ENCODE peak calls at places on chromosomes 1 and 21, in six cellular contexts. E is GM12892, Z is HepG2, V is K562, R is GM12878, K is H1. A is an unnamed sample.

GRCh38 chr1:15684042-15684461 is at the start of gene PLEKHM2:
- DNase-seq in K (no peak), R (no peak), Z (no peak), V (peak; percentile 88), E (peak; percentile 85), A (peak; percentile 78)

GRCh38 chr21:35294231-35294898 is 245.3 kb upstream of the RUNX1 start:
- DNase-seq in E (no peak), Z (no peak), V (no peak), K (no peak), R (no peak), A (no peak)

GRCh38 chr1:35544976-35545375 is 12.2 kb downstream of the KIAA0319L start:
- DNase-seq in V (peak; percentile 75), Z (peak; percentile 85), R (peak; percentile 50), E (no peak), K (no peak), A (no peak)

GRCh38 chr1:181087400-181087901 is 1.0 kb upstream of the IER5 start:
- DNase-seq in R (no peak), Z (no peak), E (no peak), V (peak; percentile 33), K (no peak), A (no peak)

GRCh38 chr1:94803106-94803505 is 17.1 kb upstream of the SLC44A3 start:
- DNase-seq in K (no peak), E (no peak), R (no peak), V (no peak), Z (no peak), A (no peak)

GRCh38 chr1:234114648-234115307 is 210.3 kb downstream of the SLC35F3 start:
- DNase-seq in Z (peak; percentile 22), V (peak; percentile 43), E (no peak), R (peak; percentile 4), K (no peak), A (peak; percentile 30)

GRCh38 chr1:94283462-94283861 is 46.1 kb upstream of the ARHGAP29 start:
- DNase-seq in Z (no peak), R (no peak), E (no peak), K (no peak), V (no peak), A (no peak)

GRCh38 chr1:9294440-9294773 is 1.7 kb downstream of the SPSB1 start:
- DNase-seq in K (no peak), V (no peak), Z (peak; percentile 34), R (no peak), E (no peak), A (no peak)

GRCh38 chr1:8061673-8062386 is 35.7 kb upstream of the ERRFI1 start:
- DNase-seq in R (no peak), Z (no peak), E (no peak), K (no peak), V (no peak), A (no peak)

GRCh38 chr1:17046043-17046657 is 7.7 kb downstream of the SDHB start:
- DNase-seq in K (no peak), E (no peak), R (no peak), V (no peak), Z (peak; percentile 63), A (no peak)

GRCh38 chr21:35547946-35548774 is 499.1 kb upstream of the RUNX1 start:
- DNase-seq in R (no peak), E (no peak), K (no peak), Z (no peak), V (peak; percentile 64), A (no peak)

DNA sequence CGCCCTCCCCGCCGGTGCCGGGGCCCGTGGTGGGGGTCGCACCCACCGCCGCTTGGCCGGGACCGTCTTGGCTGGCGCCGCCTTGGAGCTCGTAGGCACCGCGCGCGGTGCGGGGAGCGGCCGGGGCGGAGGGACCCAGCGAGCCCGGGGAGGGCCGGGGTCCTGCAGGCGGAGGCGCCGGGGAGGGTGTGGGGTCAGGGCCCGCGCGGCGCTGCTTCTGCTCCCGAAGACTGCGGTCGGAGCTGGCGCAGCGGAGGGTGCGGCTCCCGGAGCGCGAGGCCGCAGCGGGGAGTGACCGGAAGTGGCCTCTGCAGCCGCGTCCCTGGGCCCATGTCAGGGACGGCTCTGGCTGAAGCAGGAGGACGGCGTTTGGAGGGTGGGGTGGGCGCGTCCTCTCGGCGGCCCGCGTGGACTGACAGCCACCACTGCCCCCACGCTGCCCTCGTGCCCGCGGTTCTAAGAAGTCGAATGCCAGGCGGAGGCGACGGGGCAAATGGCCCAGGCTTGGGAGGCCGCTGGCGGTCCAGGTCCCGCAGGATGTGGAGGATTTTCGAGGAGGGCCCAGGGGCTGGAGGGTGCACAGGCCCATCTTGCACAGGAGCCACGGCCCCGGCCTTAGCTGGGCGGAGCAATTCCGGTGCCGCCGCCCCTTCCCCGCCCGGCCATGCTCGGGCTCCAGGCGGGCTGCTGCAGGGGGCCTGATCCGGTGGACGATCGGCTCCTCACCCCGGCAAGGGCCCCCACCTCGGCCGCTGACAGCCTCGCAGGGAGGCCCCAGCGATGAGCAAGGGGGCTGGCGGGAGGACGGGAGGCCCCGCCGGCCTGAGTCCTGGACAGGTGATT is 7.7 kb upstream of the ZNF669 start:
- DNase-seq in E (no peak), K (peak; percentile 68), Z (peak; percentile 31), V (peak; percentile 83), R (no peak), A (no peak)
- TF ChIP-seq POLR2A in E (no peak), K (no peak), Z (peak; percentile 27), V (peak; percentile 68), R (no peak), A (no peak)

DNA sequence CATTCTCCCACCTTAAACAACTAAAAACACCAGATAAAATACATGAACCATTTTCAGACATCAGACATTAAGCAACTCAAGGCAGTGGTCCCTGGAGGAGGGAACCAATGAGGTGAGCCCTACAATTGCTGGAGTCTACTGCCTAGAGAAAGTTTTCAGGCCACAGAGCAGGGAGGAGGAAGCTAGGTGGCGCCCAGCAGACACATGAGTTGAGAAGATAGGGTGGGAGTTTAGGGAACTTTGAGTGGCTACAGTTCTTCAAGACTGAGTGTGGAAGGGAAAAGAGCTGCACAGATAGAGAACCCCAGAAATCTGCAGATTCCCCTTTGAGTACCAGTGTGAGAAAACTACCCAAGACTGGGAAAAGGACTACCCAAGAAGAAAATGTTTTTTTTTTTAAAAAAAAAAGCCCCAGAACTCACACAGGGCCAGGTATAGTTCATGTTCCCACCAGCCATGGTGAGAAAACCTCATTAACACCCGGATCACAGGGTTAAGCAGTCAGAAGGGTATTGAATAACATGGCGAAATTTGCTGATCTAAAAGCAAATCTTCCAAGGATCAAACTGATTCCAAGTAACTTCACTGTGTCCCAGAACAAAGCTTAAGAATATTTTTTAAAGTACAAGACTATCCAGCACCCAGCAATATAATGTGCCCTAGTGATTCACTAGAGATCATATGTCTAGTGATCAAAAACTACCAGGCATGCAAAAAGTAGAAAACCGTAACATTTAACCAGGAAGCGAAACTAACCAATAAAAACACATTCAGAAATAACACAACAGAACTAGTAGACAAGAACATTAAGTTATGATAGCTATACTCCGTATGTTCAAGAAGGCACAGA is 12.0 kb downstream of the ALDH9A1 start:
- DNase-seq in R (peak; percentile 24), E (no peak), Z (no peak), V (peak; percentile 34), K (no peak), A (no peak)
- TF ChIP-seq TAF1 in R (no peak), E (no peak), Z (no peak), V (no peak), K (no peak), A (no peak)

DNA sequence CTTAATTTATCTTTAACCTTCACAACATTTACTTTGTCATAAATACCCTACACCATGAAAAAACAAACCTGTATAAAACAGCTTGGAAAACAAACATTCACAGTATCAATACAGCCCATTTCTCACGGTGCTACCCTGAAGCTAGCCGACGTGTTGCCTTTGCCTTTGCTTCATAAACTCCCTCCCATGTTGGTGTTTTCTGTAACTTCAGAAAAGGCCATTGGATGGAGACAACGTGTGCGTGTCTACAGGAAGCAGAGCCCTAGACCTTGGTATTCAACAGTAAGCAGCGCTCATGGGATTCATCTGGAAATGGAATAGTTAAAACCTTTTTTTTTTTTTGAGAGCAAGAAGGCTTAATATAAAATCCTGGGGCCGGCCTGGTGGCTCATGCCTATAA is 7.2 kb upstream of the PRDM15 start:
- DNase-seq in R (no peak), E (no peak), Z (no peak), K (no peak), V (no peak), A (no peak)
- TF ChIP-seq POLR2A in R (no peak), E (no peak), Z (no peak), K (no peak), V (no peak), A (no peak)

GRCh38 chr1:202015677-202015952 is 5.2 kb downstream of the ELF3 start:
- DNase-seq in E (no peak), R (no peak), K (no peak), Z (no peak), V (no peak), A (no peak)

GRCh38 chr1:202016022-202016624 is 5.7 kb downstream of the ELF3 start:
- DNase-seq in R (no peak), K (no peak), V (no peak), E (no peak), Z (no peak), A (no peak)

GRCh38 chr1:202014060-202014459 is 3.7 kb downstream of the ELF3 start:
- DNase-seq in R (no peak), V (no peak), E (no peak), K (no peak), Z (no peak), A (no peak)

GRCh38 chr1:202013601-202014000 is 3.2 kb downstream of the ELF3 start:
- DNase-seq in V (no peak), Z (no peak), K (no peak), E (no peak), R (no peak), A (no peak)

DNA sequence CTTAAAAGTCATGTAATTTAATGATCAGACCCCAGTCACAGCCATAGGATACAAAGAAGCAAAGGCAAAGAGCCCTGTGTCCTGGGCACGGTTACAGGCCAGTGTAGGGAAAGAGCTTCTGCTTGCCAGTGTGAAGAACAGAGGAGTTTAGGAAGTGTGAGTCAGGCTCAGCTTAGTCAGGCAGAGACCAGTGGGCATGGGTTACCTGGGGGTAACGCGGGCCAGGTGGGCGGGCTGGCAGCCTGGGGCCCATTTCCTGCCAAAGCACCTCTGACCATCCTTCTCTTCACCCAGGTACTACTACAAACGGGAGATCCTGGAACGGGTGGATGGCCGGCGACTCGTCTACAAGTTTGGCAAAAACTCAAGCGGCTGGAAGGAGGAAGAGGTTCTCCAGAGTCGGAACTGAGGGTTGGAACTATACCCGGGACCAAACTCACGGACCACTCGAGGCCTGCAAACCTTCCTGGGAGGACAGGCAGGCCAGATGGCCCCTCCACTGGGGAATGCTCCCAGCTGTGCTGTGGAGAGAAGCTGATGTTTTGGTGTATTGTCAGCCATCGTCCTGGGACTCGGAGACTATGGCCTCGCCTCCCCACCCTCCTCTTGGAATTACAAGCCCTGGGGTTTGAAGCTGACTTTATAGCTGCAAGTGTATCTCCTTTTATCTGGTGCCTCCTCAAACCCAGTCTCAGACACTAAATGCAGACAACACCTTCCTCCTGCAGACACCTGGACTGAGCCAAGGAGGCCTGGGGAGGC is 4.7 kb downstream of the ELF3 start:
- DNase-seq in R (no peak), V (no peak), E (no peak), Z (no peak), K (no peak), A (no peak)
- TF ChIP-seq TAF1 in R (no peak), V (no peak), E (no peak), Z (no peak), K (no peak), A (no peak)

GRCh38 chr1:212242288-212242984 is 42.8 kb upstream of the PPP2R5A start:
- DNase-seq in E (no peak), K (no peak), V (peak; percentile 71), Z (peak; percentile 79), R (no peak), A (no peak)
- TF ChIP-seq POLR2A in E (no peak), K (no peak), V (peak; percentile 61), Z (no peak), R (no peak), A (no peak)